ENCODE peak calls at places on chromosomes 3 and 15, in eight cellular contexts. A is fibroblast of pulmonary artery, F is endothelial cell of umbilical vein, I is AG04449, L is endothelial cell, R is GM10248, J is GM20000, Y is heart right ventricle. S is an unnamed sample.

GRCh38 chr3:178705925-178706324 is 169.7 kb downstream of the KCNMB2 start:
- DNase-seq in A (no peak), F (no peak), I (no peak), L (no peak), R (no peak), J (no peak), Y (no peak), S (no peak)

GRCh38 chr15:76149291-76149910 is 89.6 kb downstream of the TMEM266 start:
- DNase-seq in A (no peak), F (no peak), I (no peak), L (no peak), R (no peak), J (no peak), Y (no peak), S (no peak)

GRCh38 chr15:47384316-47384715 is 333.0 kb upstream of the SEMA6D start:
- DNase-seq in A (peak; percentile 96), F (peak; percentile 97), I (peak; percentile 61), L (peak; percentile 31), R (no peak), J (no peak), Y (peak; percentile 15), S (no peak)

GRCh38 chr15:98903377-98904018 is 104.1 kb downstream of the PGPEP1L start:
- DNase-seq in A (peak; percentile 55), F (peak; percentile 44), I (no peak), L (no peak), R (no peak), J (no peak), Y (no peak), S (no peak)

GRCh38 chr3:141212555-141212954 is 19.1 kb upstream of the PXYLP1 start:
- DNase-seq in A (no peak), F (no peak), I (no peak), L (no peak), R (no peak), J (no peak), Y (no peak), S (no peak)

GRCh38 chr15:99475754-99476412 is 89.9 kb upstream of the MEF2A start:
- DNase-seq in A (no peak), F (no peak), I (no peak), L (no peak), R (no peak), J (no peak), Y (no peak), S (no peak)

GRCh38 chr3:73784647-73785420 is 160.1 kb upstream of the PDZRN3 start:
- DNase-seq in A (no peak), F (no peak), I (no peak), L (no peak), R (no peak), J (no peak), Y (no peak), S (no peak)

GRCh38 chr3:535566-536416 is 339.2 kb downstream of the CHL1 start:
- DNase-seq in A (peak; percentile 10), F (no peak), I (no peak), L (no peak), R (no peak), J (no peak), Y (peak; percentile 24), S (no peak)

GRCh38 chr3:13260259-13261103 is 159.6 kb downstream of the NUP210 start:
- DNase-seq in A (no peak), F (no peak), I (no peak), L (no peak), R (no peak), J (no peak), Y (no peak), S (no peak)

GRCh38 chr3:194867270-194867983 is 181.7 kb downstream of the FAM43A start:
- DNase-seq in A (peak; percentile 38), F (peak; percentile 92), I (no peak), L (no peak), R (no peak), J (no peak), Y (peak; percentile 46), S (no peak)

GRCh38 chr15:77535845-77536244 is 96.9 kb downstream of the LINGO1 start:
- DNase-seq in A (no peak), F (no peak), I (no peak), L (no peak), R (no peak), J (no peak), Y (no peak), S (no peak)

GRCh38 chr15:72554471-72555425 is 80.6 kb downstream of the ARIH1 start:
- DNase-seq in A (peak; percentile 82), F (peak; percentile 67), I (no peak), L (no peak), R (no peak), J (no peak), Y (no peak), S (no peak)

GRCh38 chr3:10335190-10335738 is 14.4 kb upstream of the SEC13 start:
- DNase-seq in A (no peak), F (no peak), I (no peak), L (no peak), R (no peak), J (no peak), Y (no peak), S (no peak)

GRCh38 chr3:38560996-38561717 is 65.0 kb downstream of the EXOG start:
- DNase-seq in A (no peak), F (no peak), I (no peak), L (no peak), R (no peak), J (no peak), Y (no peak), S (no peak)

GRCh38 chr3:38562467-38562925 is 66.4 kb downstream of the EXOG start:
- DNase-seq in A (no peak), F (no peak), I (no peak), L (no peak), R (no peak), J (no peak), Y (no peak), S (no peak)

GRCh38 chr3:38561746-38562466 is 65.8 kb downstream of the EXOG start:
- DNase-seq in A (no peak), F (no peak), I (no peak), L (no peak), R (no peak), J (no peak), Y (no peak), S (no peak)

GRCh38 chr3:38558864-38559263 is 62.7 kb downstream of the EXOG start:
- DNase-seq in A (no peak), F (no peak), I (no peak), L (no peak), R (no peak), J (no peak), Y (no peak), S (no peak)

GRCh38 chr3:38560284-38560683 is 64.1 kb downstream of the EXOG start:
- DNase-seq in A (no peak), F (no peak), I (no peak), L (no peak), R (no peak), J (no peak), Y (no peak), S (no peak)
- TF ChIP-seq CTCF in A (no peak), F (no peak), I (no peak), L (peak; percentile 19), R (no peak), J (no peak), Y (no peak), S (peak; percentile 8)

GRCh38 chr15:62482715-62483429 is 317.8 kb upstream of the C2CD4B start:
- DNase-seq in A (no peak), F (no peak), I (no peak), L (peak; percentile 55), R (peak; percentile 68), J (peak; percentile 67), Y (no peak), S (peak; percentile 41)
- TF ChIP-seq CTCF in A (peak; percentile 36), F (no peak), I (peak; percentile 46), L (peak; percentile 18), R (peak; percentile 37), J (peak; percentile 22), Y (no peak), S (peak; percentile 79)

DNA sequence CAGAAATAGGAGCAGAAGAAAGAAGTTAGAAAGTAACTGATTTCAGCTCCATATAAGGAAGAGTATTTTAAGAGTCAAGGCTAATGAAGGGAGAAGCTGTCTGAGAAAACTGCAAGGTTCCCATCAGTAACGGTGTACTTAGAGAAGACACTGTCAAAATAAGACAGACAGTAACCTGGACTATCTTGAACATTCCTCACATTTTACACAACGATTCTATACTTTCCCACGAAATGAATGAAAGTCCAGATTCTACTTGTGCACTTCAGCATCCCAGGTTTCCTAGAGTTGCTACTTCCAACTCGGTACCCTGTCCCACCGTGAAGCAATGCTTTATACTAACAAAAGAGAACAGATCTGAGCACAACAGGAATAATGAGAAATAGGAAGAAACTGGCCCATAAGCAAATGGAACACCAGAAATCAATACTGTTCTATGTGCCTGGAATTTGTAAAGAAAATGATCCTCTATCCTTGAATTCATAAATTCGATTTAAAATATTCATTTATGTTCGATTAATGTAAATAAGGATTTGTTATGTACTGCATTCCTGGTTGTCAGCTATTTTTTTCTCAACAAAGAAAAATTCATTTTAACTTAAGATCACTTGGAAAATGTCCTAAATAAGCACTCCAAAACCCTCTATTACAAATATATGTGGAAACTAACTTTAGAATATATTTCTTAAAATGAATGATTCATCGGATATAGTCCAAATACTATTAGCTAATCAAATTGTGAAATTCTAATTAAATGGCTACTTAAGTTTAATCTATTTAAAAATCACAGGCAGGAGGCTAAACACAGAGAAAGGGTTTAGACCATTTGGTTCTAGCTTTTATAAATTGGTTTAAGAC is 1.5 kb downstream of the C3orf70 start:
- DNase-seq in A (no peak), F (no peak), I (no peak), L (no peak), R (no peak), J (no peak), Y (no peak), S (no peak)
- TF ChIP-seq CTCF in A (no peak), F (no peak), I (no peak), L (no peak), R (no peak), J (no peak), Y (no peak), S (no peak)

GRCh38 chr3:39466988-39467387 is 492 bp upstream of the MOBP start:
- DNase-seq in A (no peak), F (no peak), I (no peak), L (no peak), R (no peak), J (no peak), Y (no peak), S (no peak)

GRCh38 chr3:39469258-39469657 is 1.8 kb downstream of the MOBP start:
- DNase-seq in A (no peak), F (no peak), I (no peak), L (no peak), R (no peak), J (no peak), Y (no peak), S (no peak)

GRCh38 chr3:39469945-39470344 is 2.5 kb downstream of the MOBP start:
- DNase-seq in A (no peak), F (no peak), I (no peak), L (no peak), R (no peak), J (no peak), Y (no peak), S (no peak)

GRCh38 chr3:39467394-39468107 is at the start of gene MOBP:
- DNase-seq in A (no peak), F (no peak), I (no peak), L (no peak), R (no peak), J (no peak), Y (no peak), S (no peak)

DNA sequence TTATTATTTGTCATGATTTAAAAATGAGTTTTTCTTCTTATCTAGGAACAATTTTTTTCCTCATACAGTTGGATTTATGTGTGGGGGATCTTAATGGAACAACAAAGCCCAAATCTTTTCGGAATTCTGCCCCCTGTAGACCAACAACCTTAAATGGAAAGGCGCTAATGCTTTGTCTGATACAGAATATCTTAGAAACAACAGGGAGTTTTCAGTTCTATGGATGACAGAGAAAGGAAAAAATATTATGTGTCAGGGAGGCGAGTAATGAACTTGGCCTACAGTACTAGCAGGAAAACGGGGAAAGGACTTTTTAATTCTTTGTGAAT is 592 bp downstream of the MOBP start:
- DNase-seq in A (no peak), F (no peak), I (no peak), L (no peak), R (no peak), J (no peak), Y (no peak), S (no peak)
- TF ChIP-seq CTCF in A (no peak), F (no peak), I (no peak), L (peak; percentile 20), R (no peak), J (no peak), Y (no peak), S (no peak)

S was measured in GM06990.